ENCODE peak calls at places on chromosomes 5 and 9, in six cellular contexts. One of them, this sample, is unnamed.
A peak's percentile ranks its signal among the peaks of the same experiment; 100 is the strongest.

GRCh38 chr9:12554636-12555035 is 138.5 kb upstream of the TYRP1 start:
- DNase-seq in GM12865: no peak
- DNase-seq in uterus: no peak
- DNase-seq in GM20000: no peak
- DNase-seq in heart left ventricle: no peak
- DNase-seq in stomach: no peak
- DNase-seq in this sample: peak; percentile 5

GRCh38 chr5:57456531-57457135 is 26.0 kb downstream of the ACTBL2 start:
- DNase-seq in GM12865: no peak
- DNase-seq in uterus: no peak
- DNase-seq in GM20000: no peak
- DNase-seq in heart left ventricle: no peak
- DNase-seq in stomach: no peak
- DNase-seq in this sample: no peak

GRCh38 chr5:14211818-14212799 is 69.0 kb downstream of the TRIO start:
- DNase-seq in GM12865: peak; percentile 89
- DNase-seq in uterus: no peak
- DNase-seq in GM20000: peak; percentile 52
- DNase-seq in heart left ventricle: no peak
- DNase-seq in stomach: no peak
- DNase-seq in this sample: no peak

GRCh38 chr9:135662758-135663450 is at the start of gene LCN9:
- DNase-seq in GM12865: no peak
- DNase-seq in uterus: no peak
- DNase-seq in GM20000: no peak
- DNase-seq in heart left ventricle: no peak
- DNase-seq in stomach: no peak
- DNase-seq in this sample: no peak

GRCh38 chr9:113454914-113455761 is 8.4 kb upstream of the RGS3 start:
- DNase-seq in GM12865: peak; percentile 34
- DNase-seq in uterus: peak; percentile 50
- DNase-seq in GM20000: peak; percentile 39
- DNase-seq in heart left ventricle: peak; percentile 80
- DNase-seq in stomach: peak; percentile 69
- DNase-seq in this sample: no peak

GRCh38 chr5:142290574-142291299 is 34.1 kb downstream of the SPRY4 start:
- DNase-seq in GM12865: no peak
- DNase-seq in uterus: no peak
- DNase-seq in GM20000: no peak
- DNase-seq in heart left ventricle: peak; percentile 52
- DNase-seq in stomach: no peak
- DNase-seq in this sample: no peak

GRCh38 chr9:15370496-15371464 is 51.9 kb upstream of the SNAPC3 start:
- DNase-seq in GM12865: no peak
- DNase-seq in uterus: peak; percentile 21
- DNase-seq in GM20000: no peak
- DNase-seq in heart left ventricle: no peak
- DNase-seq in stomach: no peak
- DNase-seq in this sample: no peak

GRCh38 chr9:38700695-38701094 is 19.2 kb downstream of the FAM240B start:
- DNase-seq in GM12865: no peak
- DNase-seq in uterus: no peak
- DNase-seq in GM20000: no peak
- DNase-seq in heart left ventricle: no peak
- DNase-seq in stomach: no peak
- DNase-seq in this sample: no peak

GRCh38 chr5:159017787-159018186 is 81.9 kb downstream of the EBF1 start:
- DNase-seq in GM12865: no peak
- DNase-seq in uterus: peak; percentile 77
- DNase-seq in GM20000: peak; percentile 39
- DNase-seq in heart left ventricle: peak; percentile 83
- DNase-seq in stomach: no peak
- DNase-seq in this sample: no peak

GRCh38 chr9:113612828-113613227 is 149.3 kb downstream of the RGS3 start:
- DNase-seq in GM12865: no peak
- DNase-seq in uterus: no peak
- DNase-seq in GM20000: no peak
- DNase-seq in heart left ventricle: peak; percentile 3
- DNase-seq in stomach: no peak
- DNase-seq in this sample: no peak

GRCh38 chr5:174301848-174302625 is 256.5 kb downstream of the NSG2 start:
- DNase-seq in GM12865: no peak
- DNase-seq in uterus: no peak
- DNase-seq in GM20000: no peak
- DNase-seq in heart left ventricle: no peak
- DNase-seq in stomach: no peak
- DNase-seq in this sample: no peak

GRCh38 chr9:1429328-1429727 is 379.2 kb downstream of the DMRT2 start:
- DNase-seq in GM12865: peak; percentile 15
- DNase-seq in uterus: no peak
- DNase-seq in GM20000: no peak
- DNase-seq in heart left ventricle: peak; percentile 28
- DNase-seq in stomach: no peak
- DNase-seq in this sample: peak; percentile 26

GRCh38 chr5:4164167-4164566 is 568.5 kb downstream of the IRX1 start:
- DNase-seq in GM12865: no peak
- DNase-seq in uterus: no peak
- DNase-seq in GM20000: no peak
- DNase-seq in heart left ventricle: no peak
- DNase-seq in stomach: no peak
- DNase-seq in this sample: no peak

GRCh38 chr5:1202798-1203185 is 1.4 kb downstream of the SLC6A19 start:
- DNase-seq in GM12865: no peak
- DNase-seq in uterus: no peak
- DNase-seq in GM20000: no peak
- DNase-seq in heart left ventricle: peak; percentile 3
- DNase-seq in stomach: no peak
- DNase-seq in this sample: no peak

GRCh38 chr9:96618209-96619108 is 1.2 kb downstream of the CDC14B start:
- DNase-seq in GM12865: no peak
- DNase-seq in uterus: peak; percentile 36
- DNase-seq in GM20000: peak; percentile 34
- DNase-seq in heart left ventricle: peak; percentile 77
- DNase-seq in stomach: peak; percentile 52
- DNase-seq in this sample: peak; percentile 57

GRCh38 chr9:106731910-106732309 is 131.1 kb upstream of the ZNF462 start:
- DNase-seq in GM12865: no peak
- DNase-seq in uterus: no peak
- DNase-seq in GM20000: no peak
- DNase-seq in heart left ventricle: no peak
- DNase-seq in stomach: no peak
- DNase-seq in this sample: no peak

GRCh38 chr5:173501271-173501670 is 115.2 kb downstream of the BOD1 start:
- DNase-seq in GM12865: no peak
- DNase-seq in uterus: no peak
- DNase-seq in GM20000: no peak
- DNase-seq in heart left ventricle: no peak
- DNase-seq in stomach: no peak
- DNase-seq in this sample: no peak

GRCh38 chr9:89564257-89564878 is 40.4 kb upstream of the GADD45G start:
- DNase-seq in GM12865: peak; percentile 74
- DNase-seq in uterus: no peak
- DNase-seq in GM20000: peak; percentile 78
- DNase-seq in heart left ventricle: no peak
- DNase-seq in stomach: no peak
- DNase-seq in this sample: no peak

GRCh38 chr9:95724253-95724991 is 151.1 kb upstream of the ERCC6L2 start:
- DNase-seq in GM12865: peak; percentile 91
- DNase-seq in uterus: no peak
- DNase-seq in GM20000: peak; percentile 74
- DNase-seq in heart left ventricle: no peak
- DNase-seq in stomach: no peak
- DNase-seq in this sample: no peak

GRCh38 chr9:87803623-87804345 is 77.9 kb downstream of the CTSL start:
- DNase-seq in GM12865: no peak
- DNase-seq in uterus: no peak
- DNase-seq in GM20000: no peak
- DNase-seq in heart left ventricle: no peak
- DNase-seq in stomach: no peak
- DNase-seq in this sample: no peak

GRCh38 chr5:58455966-58456365 is 3.9 kb downstream of the PLK2 start:
- DNase-seq in GM12865: no peak
- DNase-seq in uterus: no peak
- DNase-seq in GM20000: no peak
- DNase-seq in heart left ventricle: peak; percentile 41
- DNase-seq in stomach: no peak
- DNase-seq in this sample: no peak

GRCh38 chr5:115778417-115778816 is 38.0 kb downstream of the CDO1 start:
- DNase-seq in GM12865: no peak
- DNase-seq in uterus: no peak
- DNase-seq in GM20000: no peak
- DNase-seq in heart left ventricle: no peak
- DNase-seq in stomach: no peak
- DNase-seq in this sample: no peak

GRCh38 chr5:72307573-72307967 is 12.5 kb downstream of the MRPS27 start:
- DNase-seq in GM12865: no peak
- DNase-seq in uterus: no peak
- DNase-seq in GM20000: no peak
- DNase-seq in heart left ventricle: no peak
- DNase-seq in stomach: no peak
- DNase-seq in this sample: no peak

GRCh38 chr5:72305194-72306142 is 14.6 kb downstream of the MRPS27 start:
- DNase-seq in GM12865: peak; percentile 83
- DNase-seq in uterus: no peak
- DNase-seq in GM20000: peak; percentile 32
- DNase-seq in heart left ventricle: no peak
- DNase-seq in stomach: no peak
- DNase-seq in this sample: no peak

GRCh38 chr5:72314571-72315172 is 5.4 kb downstream of the MRPS27 start:
- DNase-seq in GM12865: no peak
- DNase-seq in uterus: no peak
- DNase-seq in GM20000: no peak
- DNase-seq in heart left ventricle: peak; percentile 60
- DNase-seq in stomach: peak; percentile 71
- DNase-seq in this sample: no peak

GRCh38 chr5:72307968-72308852 is 11.8 kb downstream of the MRPS27 start:
- DNase-seq in GM12865: peak; percentile 99
- DNase-seq in uterus: peak; percentile 97
- DNase-seq in GM20000: peak; percentile 96
- DNase-seq in heart left ventricle: peak; percentile 99
- DNase-seq in stomach: peak; percentile 98
- DNase-seq in this sample: peak; percentile 92

DNA sequence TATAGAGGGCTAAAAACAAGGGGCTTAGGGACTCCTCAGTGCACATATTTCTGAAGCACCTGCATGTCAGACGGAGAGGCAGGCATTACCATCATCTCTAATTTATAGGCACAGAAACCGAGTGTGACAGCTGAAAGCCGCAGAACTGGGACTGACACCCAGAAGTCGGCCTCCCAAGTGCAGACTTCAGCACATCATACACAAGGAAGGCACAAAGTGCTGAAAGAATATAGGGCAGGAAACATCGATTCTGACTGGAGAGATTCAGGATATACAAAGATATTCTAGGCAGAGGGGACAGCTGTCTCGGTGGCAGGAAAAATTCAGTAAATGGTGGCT is 11.2 kb downstream of the MRPS27 start:
- DNase-seq in GM12865: no peak
- DNase-seq in uterus: no peak
- DNase-seq in GM20000: no peak
- DNase-seq in heart left ventricle: no peak
- DNase-seq in stomach: no peak
- DNase-seq in this sample: no peak
- TF ChIP-seq CTCF in GM12865: no peak
- TF ChIP-seq CTCF in uterus: no peak
- TF ChIP-seq CTCF in GM20000: no peak
- TF ChIP-seq CTCF in heart left ventricle: no peak
- TF ChIP-seq CTCF in stomach: no peak
- TF ChIP-seq CTCF in this sample: no peak

GRCh38 chr9:6905850-6906375 is 148.1 kb downstream of the KDM4C start:
- DNase-seq in GM12865: no peak
- DNase-seq in uterus: no peak
- DNase-seq in GM20000: no peak
- DNase-seq in heart left ventricle: no peak
- DNase-seq in stomach: no peak
- DNase-seq in this sample: no peak

GRCh38 chr9:6910032-6910431 is 152.3 kb downstream of the KDM4C start:
- DNase-seq in GM12865: peak; percentile 28
- DNase-seq in uterus: no peak
- DNase-seq in GM20000: no peak
- DNase-seq in heart left ventricle: no peak
- DNase-seq in stomach: no peak
- DNase-seq in this sample: no peak

GRCh38 chr9:6910497-6910896 is 152.7 kb downstream of the KDM4C start:
- DNase-seq in GM12865: no peak
- DNase-seq in uterus: no peak
- DNase-seq in GM20000: no peak
- DNase-seq in heart left ventricle: no peak
- DNase-seq in stomach: no peak
- DNase-seq in this sample: no peak

GRCh38 chr9:6909186-6909585 is 151.4 kb downstream of the KDM4C start:
- DNase-seq in GM12865: no peak
- DNase-seq in uterus: no peak
- DNase-seq in GM20000: no peak
- DNase-seq in heart left ventricle: no peak
- DNase-seq in stomach: no peak
- DNase-seq in this sample: no peak

GRCh38 chr9:6907772-6908381 is 150.1 kb downstream of the KDM4C start:
- DNase-seq in GM12865: peak; percentile 26
- DNase-seq in uterus: no peak
- DNase-seq in GM20000: no peak
- DNase-seq in heart left ventricle: no peak
- DNase-seq in stomach: no peak
- DNase-seq in this sample: peak; percentile 17
- TF ChIP-seq CTCF in GM12865: peak; percentile 33
- TF ChIP-seq CTCF in uterus: no peak
- TF ChIP-seq CTCF in GM20000: peak; percentile 18
- TF ChIP-seq CTCF in heart left ventricle: peak; percentile 70
- TF ChIP-seq CTCF in stomach: no peak
- TF ChIP-seq CTCF in this sample: peak; percentile 82

GRCh38 chr9:92982130-92982529 is 34.8 kb downstream of the FGD3 start:
- DNase-seq in GM12865: no peak
- DNase-seq in uterus: no peak
- DNase-seq in GM20000: no peak
- DNase-seq in heart left ventricle: no peak
- DNase-seq in stomach: no peak
- DNase-seq in this sample: no peak
- TF ChIP-seq CTCF in GM12865: no peak
- TF ChIP-seq CTCF in uterus: no peak
- TF ChIP-seq CTCF in GM20000: no peak
- TF ChIP-seq CTCF in heart left ventricle: no peak
- TF ChIP-seq CTCF in stomach: no peak
- TF ChIP-seq CTCF in this sample: no peak

GRCh38 chr9:123926986-123927385 is 2.9 kb downstream of the DENND1A start:
- DNase-seq in GM12865: no peak
- DNase-seq in uterus: no peak
- DNase-seq in GM20000: no peak
- DNase-seq in heart left ventricle: no peak
- DNase-seq in stomach: no peak
- DNase-seq in this sample: no peak

GRCh38 chr9:123929177-123929869 is 603 bp downstream of the DENND1A start:
- DNase-seq in GM12865: peak; percentile 66
- DNase-seq in uterus: no peak
- DNase-seq in GM20000: peak; percentile 71
- DNase-seq in heart left ventricle: peak; percentile 41
- DNase-seq in stomach: no peak
- DNase-seq in this sample: no peak

GRCh38 chr9:123929870-123930831 is at the start of gene DENND1A:
- DNase-seq in GM12865: peak; percentile 95
- DNase-seq in uterus: peak; percentile 90
- DNase-seq in GM20000: peak; percentile 99
- DNase-seq in heart left ventricle: peak; percentile 95
- DNase-seq in stomach: peak; percentile 94
- DNase-seq in this sample: peak; percentile 96

GRCh38 chr9:123927625-123928308 is 2.2 kb downstream of the DENND1A start:
- DNase-seq in GM12865: peak; percentile 59
- DNase-seq in uterus: no peak
- DNase-seq in GM20000: peak; percentile 57
- DNase-seq in heart left ventricle: no peak
- DNase-seq in stomach: no peak
- DNase-seq in this sample: no peak

GRCh38 chr9:123928471-123929176 is 1.3 kb downstream of the DENND1A start:
- DNase-seq in GM12865: peak; percentile 63
- DNase-seq in uterus: no peak
- DNase-seq in GM20000: peak; percentile 50
- DNase-seq in heart left ventricle: no peak
- DNase-seq in stomach: no peak
- DNase-seq in this sample: no peak
- TF ChIP-seq CTCF in GM12865: no peak
- TF ChIP-seq CTCF in uterus: no peak
- TF ChIP-seq CTCF in GM20000: no peak
- TF ChIP-seq CTCF in heart left ventricle: no peak
- TF ChIP-seq CTCF in stomach: no peak
- TF ChIP-seq CTCF in this sample: no peak

This sample was measured in nephron progenitor cell.